ENCODE peak calls at places on chromosomes 12 and 14, in six cellular contexts. T is PC-9; Q is CD4-positive, alpha-beta T cell; D is neural progenitor cell; I is effector memory CD4-positive, alpha-beta T cell; C is pancreas. W is an unnamed sample. For H3K9me3, the result is how much of the 10 kb centered on the place peaks cover.

GRCh38 chr12:131129839-131130238 is 176.1 kb downstream of the ADGRD1 start:
- DNase-seq in T (no peak), Q (no peak), D (no peak), I (no peak), C (no peak), W (no peak)

GRCh38 chr12:110245278-110245868 is 35.7 kb upstream of the ATP2A2 start:
- DNase-seq in T (no peak), Q (peak), D (peak), I (peak), C (no peak), W (peak)

GRCh38 chr12:5466521-5466960 is 34.6 kb downstream of the NTF3 start:
- DNase-seq in T (no peak), Q (no peak), D (no peak), I (no peak), C (no peak), W (no peak)

GRCh38 chr14:49959822-49960408 is 67.0 kb downstream of the ARF6 start:
- DNase-seq in T (peak), Q (no peak), D (no peak), I (no peak), C (no peak), W (no peak)

GRCh38 chr14:75229923-75230792 is 48.5 kb upstream of the FOS start:
- DNase-seq in T (peak), Q (peak), D (peak), I (peak), C (no peak), W (no peak)

GRCh38 chr14:22781606-22782000 is 15.1 kb downstream of the OXA1L start:
- DNase-seq in T (no peak), Q (no peak), D (no peak), I (no peak), C (no peak), W (no peak)

GRCh38 chr12:2498961-2499500 is 295.7 kb upstream of the FKBP4 start:
- DNase-seq in T (no peak), Q (no peak), D (no peak), I (no peak), C (no peak), W (no peak)

GRCh38 chr12:112900298-112901145 is 6.2 kb upstream of the OAS1 start:
- DNase-seq in T (peak), Q (no peak), D (peak), I (no peak), C (no peak), W (peak)

GRCh38 chr14:51333901-51334432 is 93.9 kb downstream of the TMX1 start:
- DNase-seq in T (no peak), Q (no peak), D (no peak), I (no peak), C (no peak), W (no peak)

GRCh38 chr12:43277630-43278267 is 274.3 kb downstream of the ADAMTS20 start:
- DNase-seq in T (peak), Q (no peak), D (no peak), I (no peak), C (no peak), W (no peak)

GRCh38 chr12:109530301-109530685 is 43.0 kb downstream of the MMAB start:
- DNase-seq in T (no peak), Q (no peak), D (no peak), I (no peak), C (no peak), W (no peak)

GRCh38 chr14:68282479-68283377 is 463.1 kb downstream of the RAD51B start:
- DNase-seq in T (no peak), Q (peak), D (no peak), I (peak), C (no peak), W (no peak)

GRCh38 chr14:100172811-100173210 is 13.4 kb upstream of the DEGS2 start:
- DNase-seq in T (no peak), Q (no peak), D (no peak), I (no peak), C (no peak), W (no peak)

GRCh38 chr12:53379389-53380103 is 430 bp upstream of the SP1 start:
- DNase-seq in T (peak), Q (no peak), D (peak), I (peak), C (peak), W (peak)

GRCh38 chr12:24902521-24903304 is 46.2 kb downstream of the BCAT1 start:
- DNase-seq in T (no peak), Q (no peak), D (peak), I (no peak), C (peak), W (no peak)

GRCh38 chr14:71824816-71825215 is 107.4 kb upstream of the RGS6 start:
- DNase-seq in T (no peak), Q (no peak), D (no peak), I (no peak), C (no peak), W (no peak)

GRCh38 chr12:64457036-64457435 is 5.1 kb downstream of the TBK1 start:
- DNase-seq in T (no peak), Q (peak), D (no peak), I (no peak), C (no peak), W (no peak)

GRCh38 chr12:4049566-4050080 is 176.4 kb upstream of the PARP11 start:
- DNase-seq in T (no peak), Q (no peak), D (no peak), I (no peak), C (no peak), W (no peak)

GRCh38 chr12:130879781-130880389 is 8.0 kb downstream of the RAN start:
- DNase-seq in T (no peak), Q (no peak), D (no peak), I (no peak), C (no peak), W (no peak)

GRCh38 chr12:13189254-13189653 is 7.3 kb upstream of the EMP1 start:
- DNase-seq in T (no peak), Q (no peak), D (no peak), I (no peak), C (no peak), W (no peak)

GRCh38 chr12:22173154-22173553 is 127.1 kb downstream of the CMAS start:
- DNase-seq in T (no peak), Q (no peak), D (no peak), I (no peak), C (no peak), W (no peak)

GRCh38 chr12:49039421-49040363 is 20.9 kb downstream of the KMT2D start:
- DNase-seq in T (no peak), Q (no peak), D (no peak), I (no peak), C (no peak), W (no peak)

GRCh38 chr14:24297190-24297964 is 2.2 kb downstream of the DHRS1 start:
- DNase-seq in T (no peak), Q (no peak), D (peak), I (no peak), C (no peak), W (no peak)

GRCh38 chr12:131671871-131672270 is 39.0 kb upstream of the SFSWAP start:
- DNase-seq in T (no peak), Q (no peak), D (no peak), I (no peak), C (no peak), W (no peak)

GRCh38 chr12:117832459-117833457 is 136.0 kb downstream of the KSR2 start:
- DNase-seq in T (peak), Q (no peak), D (no peak), I (no peak), C (no peak), W (no peak)

GRCh38 chr14:103698380-103699260 is 16.6 kb downstream of the XRCC3 start:
- DNase-seq in T (no peak), Q (no peak), D (no peak), I (no peak), C (peak), W (no peak)

GRCh38 chr12:71846322-71846940 is 6.9 kb downstream of the TBC1D15 start:
- DNase-seq in T (peak), Q (no peak), D (no peak), I (no peak), C (no peak), W (no peak)

GRCh38 chr12:78555802-78556201 is 308.8 kb upstream of the SYT1 start:
- DNase-seq in T (no peak), Q (no peak), D (no peak), I (no peak), C (no peak), W (no peak)

GRCh38 chr12:50933459-50934124 is 18.8 kb upstream of the HIGD1C start:
- DNase-seq in T (no peak), Q (no peak), D (no peak), I (no peak), C (no peak), W (no peak)

GRCh38 chr14:20751963-20752562 is 6.4 kb downstream of the EDDM3A start:
- DNase-seq in T (no peak), Q (no peak), D (no peak), I (no peak), C (no peak), W (no peak)

GRCh38 chr12:125734137-125734536 is 668.9 kb downstream of the AACS start:
- DNase-seq in T (no peak), Q (no peak), D (no peak), I (no peak), C (no peak), W (no peak)

DNA sequence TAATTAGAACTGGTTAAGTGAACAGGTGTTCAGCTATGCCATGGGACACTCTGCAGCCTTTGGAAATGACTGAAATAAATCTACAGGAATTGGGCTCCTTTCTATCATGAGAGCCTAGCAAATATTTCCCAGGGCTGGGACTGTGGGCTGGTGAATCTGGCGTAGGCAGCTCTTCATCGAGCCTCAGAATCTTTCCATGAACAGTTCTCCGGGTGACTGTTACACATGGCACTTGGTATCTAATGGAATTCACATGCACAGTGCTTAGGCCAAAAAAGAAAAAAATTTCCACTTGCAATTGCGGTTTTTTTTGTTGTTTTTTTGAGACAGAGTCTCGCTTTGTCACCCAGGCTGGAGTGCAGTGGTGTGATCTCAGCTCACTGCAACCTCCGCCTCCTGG is 32.1 kb downstream of the PRKAB1 start:
- DNase-seq in T (no peak), Q (no peak), D (no peak), I (no peak), C (no peak), W (no peak)
- H3K27ac ChIP-seq in T (no peak), Q (no peak), D (no peak), I (no peak), C (no peak), W (no peak)

DNA sequence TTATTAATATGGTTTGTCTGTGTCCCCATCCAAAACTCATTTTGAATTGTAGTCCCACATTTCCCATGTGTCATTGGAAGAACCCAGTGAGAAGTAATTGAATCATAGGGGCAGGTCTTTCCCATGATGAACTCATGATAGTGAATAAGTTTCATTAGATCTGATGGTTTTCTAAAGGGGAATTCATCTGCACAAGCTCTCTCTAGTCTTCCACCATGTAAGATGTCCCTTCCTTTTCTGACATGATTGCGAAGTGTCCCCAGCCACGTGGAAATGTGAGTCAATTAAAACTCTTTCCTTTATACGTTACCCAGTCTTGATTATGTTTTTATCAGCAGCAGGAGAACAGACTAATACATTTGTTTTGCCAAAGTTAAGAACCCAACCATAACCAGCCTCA is 1136.6 kb downstream of the TMEM121 start:
- DNase-seq in T (no peak), Q (no peak), D (no peak), I (no peak), C (no peak), W (no peak)
- H3K9me3 ChIP-seq in T (under half), Q (under half), D (under half), I (under half), C (under half), W (under half)

GRCh38 chr12:122958198-122958888 is 7.9 kb downstream of the ABCB9 start:
- DNase-seq in T (no peak), Q (no peak), D (no peak), I (no peak), C (no peak), W (no peak)
- H3K27ac ChIP-seq in T (no peak), Q (no peak), D (no peak), I (no peak), C (no peak), W (no peak)

GRCh38 chr12:56886319-56886718 is 47.9 kb downstream of the SDR9C7 start:
- DNase-seq in T (no peak), Q (no peak), D (no peak), I (no peak), C (no peak), W (no peak)
- H3K9me3 ChIP-seq in T (under half), Q (under half), D (under half), I (under half), C (under half), W (under half)

DNA sequence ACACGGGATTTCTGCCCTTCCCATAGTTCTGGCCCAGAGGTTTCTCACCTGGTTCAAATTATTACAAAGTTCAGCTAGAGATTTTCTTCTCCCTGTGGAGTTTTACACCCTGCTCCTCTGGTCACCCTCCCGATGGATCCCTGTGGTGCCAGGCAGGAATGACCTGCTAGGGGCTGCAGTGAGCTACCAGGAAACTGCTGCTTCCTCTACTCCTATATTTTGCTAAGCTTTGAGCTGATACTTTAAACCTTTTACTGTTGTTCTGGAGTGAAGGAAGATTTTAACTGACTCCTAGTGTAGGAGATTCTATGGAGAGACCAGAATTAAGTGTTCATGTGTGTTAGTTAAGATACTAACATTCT is 30.4 kb upstream of the LRIG3 start:
- DNase-seq in T (no peak), Q (no peak), D (no peak), I (no peak), C (no peak), W (no peak)
- H3K27ac ChIP-seq in T (no peak), Q (no peak), D (no peak), I (no peak), C (no peak), W (no peak)

W was measured in iPS DF 6.9.